ENCODE peak calls at places on chromosomes 13 and 19, in ten cellular contexts. Y is colonic mucosa; Z is iPS DF 19.7; J is AG04450; X is effector memory CD4-positive, alpha-beta T cell; V is stimulated activated CD4-positive, alpha-beta T cell treated with anti-CD3 and anti-CD28 coated beads, Interleukin-12 subunit alpha, Interleukin-12 subunit beta, amount 100 ng/mL, for 24 hours; K is hippocampal formation; A is CD8-positive, alpha-beta T cell; I is T47D; G is T-helper 9 cell. O is an unnamed sample.

GRCh38 chr19:47485210-47485609 is 1.2 kb upstream of the KPTN start:
- DNase-seq in Y (no peak), Z (no peak), J (no peak), X (no peak), V (no peak), K (no peak), A (no peak), I (no peak), G (no peak), O (no peak)

GRCh38 chr19:7099597-7099921 is 30.1 kb downstream of the ZNF557 start:
- DNase-seq in Y (no peak), Z (no peak), J (no peak), X (no peak), V (peak; percentile 83), K (no peak), A (no peak), I (no peak), G (no peak), O (no peak)

GRCh38 chr19:45008554-45008953 is 7.3 kb downstream of the RELB start:
- DNase-seq in Y (peak; percentile 88), Z (no peak), J (no peak), X (no peak), V (no peak), K (no peak), A (peak; percentile 15), I (no peak), G (no peak), O (no peak)

GRCh38 chr19:55247621-55248099 is 11.2 kb downstream of the PPP6R1 start:
- DNase-seq in Y (peak; percentile 75), Z (no peak), J (no peak), X (no peak), V (no peak), K (no peak), A (no peak), I (no peak), G (no peak), O (no peak)

GRCh38 chr19:49338023-49338677 is 2.9 kb downstream of the CD37 start:
- DNase-seq in Y (no peak), Z (no peak), J (no peak), X (no peak), V (no peak), K (no peak), A (no peak), I (no peak), G (no peak), O (no peak)

GRCh38 chr13:46595136-46595917 is 42.4 kb downstream of the LRCH1 start:
- DNase-seq in Y (no peak), Z (no peak), J (no peak), X (no peak), V (no peak), K (no peak), A (no peak), I (no peak), G (no peak), O (no peak)

GRCh38 chr13:110815471-110816204 is 99.2 kb downstream of the ANKRD10 start:
- DNase-seq in Y (no peak), Z (no peak), J (no peak), X (no peak), V (no peak), K (no peak), A (no peak), I (no peak), G (no peak), O (no peak)

GRCh38 chr13:26045123-26045522 is 6.7 kb downstream of the SHISA2 start:
- DNase-seq in Y (no peak), Z (no peak), J (no peak), X (no peak), V (no peak), K (no peak), A (no peak), I (no peak), G (no peak), O (no peak)

GRCh38 chr13:73338389-73338788 is 279.6 kb downstream of the KLF5 start:
- DNase-seq in Y (no peak), Z (no peak), J (no peak), X (no peak), V (no peak), K (no peak), A (no peak), I (no peak), G (no peak), O (no peak)

O was measured in WERI-Rb-1.